ENCODE peak calls at places on chromosomes 5 and 9, in eight cellular contexts. M, S, L, T, D, U, C and B are unnamed samples.

GRCh38 chr9:16002816-16003215 is 450.0 kb downstream of the CCDC171 start:
- DNase-seq in M (no peak), L (no peak), T (no peak), U (no peak), C (no peak), D (no peak), S (no peak), B (no peak)

GRCh38 chr9:116464987-116465571 is 222.0 kb upstream of the TRIM32 start:
- DNase-seq in C (no peak), U (no peak), M (no peak), S (no peak), D (no peak), T (no peak), L (no peak), B (peak)

GRCh38 chr5:81422671-81423070 is 28.7 kb upstream of the ACOT12 start:
- DNase-seq in T (no peak), M (no peak), U (no peak), L (no peak), D (no peak), S (no peak), C (no peak), B (no peak)

GRCh38 chr5:154267516-154267915 is 77.0 kb downstream of the GALNT10 start:
- DNase-seq in T (no peak), D (no peak), M (peak), L (no peak), U (peak), C (no peak), S (no peak), B (no peak)

GRCh38 chr5:149388498-149389190 is 9.6 kb upstream of the IL17B start:
- DNase-seq in L (no peak), T (no peak), M (no peak), S (no peak), D (no peak), U (no peak), C (no peak), B (no peak)

GRCh38 chr9:122131401-122131921 is 28.1 kb downstream of the NDUFA8 start:
- DNase-seq in L (no peak), C (no peak), M (peak), S (no peak), D (no peak), U (no peak), T (peak), B (no peak)

GRCh38 chr5:158541535-158541934 is 558.2 kb downstream of the EBF1 start:
- DNase-seq in D (no peak), L (no peak), S (no peak), C (no peak), M (no peak), T (no peak), U (no peak), B (no peak)

GRCh38 chr5:119340597-119341218 is 15.1 kb upstream of the TNFAIP8 start:
- DNase-seq in S (no peak), U (no peak), L (no peak), D (no peak), M (no peak), C (no peak), T (no peak), B (no peak)

GRCh38 chr5:91864902-91865420 is 481.8 kb upstream of the ARRDC3 start:
- DNase-seq in U (no peak), D (no peak), C (peak), T (no peak), L (no peak), M (no peak), S (no peak), B (no peak)

GRCh38 chr9:112777914-112778313 is 27.4 kb downstream of the SNX30 start:
- DNase-seq in T (no peak), S (no peak), C (no peak), M (no peak), U (no peak), L (no peak), D (no peak), B (no peak)

GRCh38 chr5:178277866-178278265 is 45.3 kb upstream of the PHYKPL start:
- DNase-seq in L (peak), U (no peak), D (no peak), S (no peak), M (no peak), C (no peak), T (no peak), B (no peak)

GRCh38 chr5:178207183-178207916 is 3.0 kb downstream of the HNRNPAB start:
- DNase-seq in M (peak), S (peak), T (peak), U (peak), C (no peak), L (no peak), D (no peak), B (peak)

GRCh38 chr5:73447234-73448071 is 1.1 kb downstream of the FOXD1 start:
- DNase-seq in T (peak), L (peak), D (no peak), M (no peak), S (no peak), C (no peak), U (peak), B (peak)

GRCh38 chr5:31427013-31427783 is 104.7 kb downstream of the DROSHA start:
- DNase-seq in U (peak), C (no peak), D (no peak), T (peak), L (no peak), S (peak), M (no peak), B (peak)

GRCh38 chr9:97986466-97986865 is 3.3 kb downstream of the ANP32B start:
- DNase-seq in T (no peak), M (no peak), C (no peak), D (no peak), S (no peak), L (no peak), U (no peak), B (no peak)

GRCh38 chr9:4137755-4138154 is 162.1 kb downstream of the GLIS3 start:
- DNase-seq in T (no peak), S (no peak), M (no peak), C (no peak), U (peak), D (no peak), L (no peak), B (no peak)

GRCh38 chr9:93286252-93287188 is 102.6 kb downstream of the WNK2 start:
- DNase-seq in C (no peak), U (no peak), T (no peak), L (no peak), M (no peak), D (no peak), S (no peak), B (no peak)

GRCh38 chr5:26343801-26344310 is 694.5 kb downstream of the CDH9 start:
- DNase-seq in C (no peak), T (no peak), S (no peak), D (no peak), L (no peak), U (no peak), M (no peak), B (no peak)

GRCh38 chr5:82467006-82467561 is 188.9 kb upstream of the RPS23 start:
- DNase-seq in M (no peak), T (no peak), D (no peak), L (no peak), U (peak), C (no peak), S (peak), B (peak)

GRCh38 chr5:67032921-67033664 is 163.5 kb downstream of the CD180 start:
- DNase-seq in S (no peak), C (no peak), D (no peak), M (no peak), L (no peak), U (no peak), T (no peak), B (no peak)

GRCh38 chr9:133951265-133951664 is 40.9 kb downstream of the VAV2 start:
- DNase-seq in T (no peak), M (no peak), S (no peak), D (no peak), U (no peak), L (peak), C (no peak), B (no peak)

GRCh38 chr5:159951387-159951786 is 35.1 kb downstream of the ADRA1B start:
- DNase-seq in U (no peak), S (no peak), T (peak), L (no peak), M (no peak), C (no peak), D (no peak), B (no peak)

GRCh38 chr5:110094559-110094958 is 404.8 kb downstream of the MAN2A1 start:
- DNase-seq in T (no peak), S (no peak), C (no peak), M (no peak), U (no peak), L (no peak), D (no peak), B (no peak)

GRCh38 chr5:75054110-75054930 is 2.0 kb upstream of the GCNT4 start:
- DNase-seq in T (peak), U (no peak), L (peak), C (no peak), S (peak), D (no peak), M (peak), B (peak)

GRCh38 chr9:121887553-121888437 is 205.3 kb downstream of the TTLL11 start:
- DNase-seq in D (no peak), S (no peak), U (no peak), L (no peak), T (peak), C (no peak), M (no peak), B (no peak)

GRCh38 chr5:38426986-38427950 is 129.2 kb downstream of the LIFR start:
- DNase-seq in T (no peak), U (no peak), L (no peak), D (no peak), S (no peak), C (no peak), M (no peak), B (no peak)

GRCh38 chr9:120453792-120454191 is 126.2 kb downstream of the CDK5RAP2 start:
- DNase-seq in L (no peak), C (no peak), S (no peak), D (no peak), T (no peak), U (no peak), M (no peak), B (no peak)

GRCh38 chr5:84191296-84191695 is 193.4 kb downstream of the EDIL3 start:
- DNase-seq in T (no peak), U (no peak), M (no peak), L (no peak), C (no peak), S (no peak), D (no peak), B (no peak)

GRCh38 chr5:63121471-63121870 is 542.9 kb downstream of the LRRC70 start:
- DNase-seq in C (no peak), S (no peak), D (no peak), L (no peak), T (no peak), M (no peak), U (no peak), B (no peak)

GRCh38 chr5:56640763-56641406 is 174.5 kb upstream of the MAP3K1 start:
- DNase-seq in L (peak), U (no peak), T (no peak), D (no peak), S (peak), C (no peak), M (peak), B (no peak)

GRCh38 chr9:95283678-95284077 is 33.8 kb downstream of the FANCC start:
- DNase-seq in S (no peak), C (no peak), M (no peak), U (no peak), T (no peak), L (no peak), D (no peak), B (no peak)

GRCh38 chr9:108951578-108951977 is 17.4 kb downstream of the ABITRAM start:
- DNase-seq in M (no peak), L (no peak), U (peak), T (no peak), C (no peak), S (no peak), D (no peak), B (no peak)

GRCh38 chr5:96229173-96229572 is 203.9 kb downstream of the PCSK1 start:
- DNase-seq in C (no peak), S (no peak), M (no peak), L (no peak), U (no peak), T (no peak), D (no peak), B (no peak)

GRCh38 chr9:116163293-116164055 is 9.9 kb downstream of the PAPPA start:
- DNase-seq in D (no peak), U (no peak), S (no peak), L (peak), M (no peak), C (no peak), T (peak), B (no peak)

GRCh38 chr5:65828507-65828906 is 97.9 kb upstream of the ERBIN start:
- DNase-seq in M (no peak), T (no peak), D (no peak), C (no peak), L (no peak), S (no peak), U (no peak), B (no peak)

GRCh38 chr5:169531631-169532030 is 51.9 kb upstream of the SPDL1 start:
- DNase-seq in C (no peak), U (no peak), T (no peak), S (no peak), M (no peak), D (no peak), L (no peak), B (no peak)

GRCh38 chr9:76873821-76874220 is 32.1 kb downstream of the PRUNE2 start:
- DNase-seq in C (peak), T (no peak), S (no peak), L (no peak), M (no peak), U (no peak), D (no peak), B (no peak)

GRCh38 chr9:76878933-76879332 is 27.0 kb downstream of the PRUNE2 start:
- DNase-seq in S (no peak), U (no peak), T (no peak), D (no peak), M (no peak), C (no peak), L (no peak), B (no peak)

GRCh38 chr9:76877961-76878360 is 28.0 kb downstream of the PRUNE2 start:
- DNase-seq in U (no peak), L (no peak), C (no peak), M (no peak), D (no peak), T (no peak), S (no peak), B (no peak)

GRCh38 chr9:76873056-76873792 is 32.7 kb downstream of the PRUNE2 start:
- DNase-seq in U (no peak), M (no peak), C (peak), T (peak), S (no peak), D (no peak), L (no peak), B (no peak)

DNA sequence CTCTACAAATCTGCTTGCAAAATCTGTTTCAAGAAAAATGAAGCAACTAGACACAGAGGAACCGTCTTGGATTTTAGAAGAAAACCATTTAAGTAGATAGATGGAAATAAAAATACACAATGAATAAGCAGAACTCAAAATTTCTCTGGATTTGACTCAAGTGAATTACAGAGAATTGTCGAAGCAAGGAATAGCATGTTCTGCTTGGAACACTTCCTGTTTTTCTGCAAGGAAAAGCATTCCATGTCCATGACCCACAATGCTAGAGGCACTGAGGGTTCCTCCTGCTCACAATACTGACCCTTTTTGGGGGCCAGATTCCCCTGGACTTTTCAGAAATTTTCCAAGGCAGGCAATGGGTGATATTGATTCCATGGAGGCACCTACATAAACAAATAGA is 29.8 kb downstream of the PRUNE2 start:
- DNase-seq in C (no peak), D (no peak), M (no peak), U (no peak), T (no peak), L (no peak), S (no peak), B (no peak)
- H3K27ac ChIP-seq in C (no peak), D (no peak), M (peak), U (no peak), T (no peak), L (no peak), S (no peak), B (no peak)

DNA sequence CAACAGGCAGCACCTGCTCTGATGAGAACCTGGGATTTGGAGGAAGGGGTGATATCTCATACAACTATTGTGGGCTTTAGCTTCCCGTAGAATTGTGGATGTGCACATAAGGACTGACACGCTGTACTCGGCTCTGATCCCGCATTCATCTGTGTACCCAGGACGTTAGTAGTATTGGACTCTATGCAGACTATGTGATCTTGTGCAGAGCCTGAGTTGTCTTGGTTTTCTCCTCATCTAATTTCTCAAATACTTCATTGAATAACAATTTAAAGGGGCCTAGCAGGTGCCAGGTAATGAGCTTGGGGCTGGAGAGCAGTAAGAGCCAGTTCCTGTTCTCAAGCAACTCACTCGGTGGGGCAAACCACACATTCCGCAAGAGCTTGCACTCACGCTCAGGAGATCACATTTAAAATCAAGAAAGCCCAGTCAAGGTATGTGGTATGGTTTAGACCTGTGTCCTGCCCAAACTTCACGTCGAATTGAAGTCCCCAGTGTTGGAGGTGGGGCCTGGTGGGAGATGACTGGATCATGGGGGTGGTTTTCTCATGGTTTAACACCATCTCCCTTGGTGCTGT is 14.8 kb downstream of the C5orf15 start:
- DNase-seq in M (no peak), T (no peak), D (no peak), U (no peak), C (no peak), L (no peak), S (no peak), B (no peak)
- H3K27ac ChIP-seq in M (peak), T (no peak), D (no peak), U (no peak), C (no peak), L (peak), S (peak), B (peak)

DNA sequence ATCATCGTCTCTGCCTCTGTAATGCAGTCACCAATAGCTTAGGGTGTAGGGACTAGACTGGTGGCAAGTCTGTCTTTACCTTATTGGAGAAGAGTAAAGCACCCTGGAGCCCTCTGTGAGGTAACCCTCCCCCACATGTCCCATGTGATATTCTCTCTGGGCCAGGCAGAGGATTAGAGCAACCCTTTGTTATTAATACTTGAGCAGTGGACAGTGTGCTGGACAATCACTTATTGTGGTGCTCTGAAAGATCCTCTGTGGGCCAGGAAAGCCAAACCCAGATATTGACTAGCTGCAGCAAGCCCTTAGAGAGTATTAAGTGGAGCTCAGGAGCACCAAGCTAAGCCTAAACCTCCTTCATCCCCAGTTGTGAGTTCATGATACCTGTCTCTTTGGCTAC is 139.7 kb upstream of the RUSC2 start:
- DNase-seq in D (no peak), C (no peak), L (no peak), S (no peak), M (no peak), T (no peak), U (no peak), B (no peak)
- H3K27ac ChIP-seq in D (no peak), C (no peak), L (no peak), S (no peak), M (peak), T (no peak), U (no peak), B (no peak)

GRCh38 chr5:157271740-157272271 is 5.9 kb downstream of the CYFIP2 start:
- DNase-seq in S (no peak), D (no peak), M (peak), U (no peak), L (no peak), C (no peak), T (no peak), B (no peak)
- H3K27ac ChIP-seq in S (no peak), D (no peak), M (no peak), U (no peak), L (no peak), C (peak), T (no peak), B (no peak)